ENCODE peak calls at places on chromosomes 5 and 9, in ten cellular contexts. M is GM18507; A is activated T-cell treated with anti-CD3 and anti-CD28 coated beads, Interleukin-2, amount 50 U/mL, for 1 hour; G is OCI-LY7; Q is cerebellar cortex; J is omental fat pad; V is cortex of kidney; Y is ELF-1; Z is T-helper 2 cell treated with Interferon-gamma antibody and Interleukin-4, amounts not matched to agents 5 μg/mL and 100 μg/mL, for 36 hours; T is HS-5. P is an unnamed sample.

GRCh38 chr9:26361010-26361409 is 531.6 kb downstream of the CAAP1 start:
- DNase-seq in M (no peak), A (no peak), G (no peak), Q (no peak), J (no peak), V (no peak), Y (no peak), Z (no peak), T (no peak), P (no peak)

GRCh38 chr5:157574456-157575095 is 999 bp downstream of the ADAM19 start:
- DNase-seq in M (no peak), A (no peak), G (peak; percentile 57), Q (no peak), J (no peak), V (no peak), Y (peak; percentile 60), Z (no peak), T (no peak), P (peak; percentile 63)

GRCh38 chr5:67246108-67246507 is 49.5 kb upstream of the CD180 start:
- DNase-seq in M (no peak), A (no peak), G (peak; percentile 77), Q (peak; percentile 88), J (no peak), V (no peak), Y (no peak), Z (no peak), T (peak; percentile 46), P (no peak)

GRCh38 chr5:181181650-181182565 is 23.1 kb downstream of the TRIM7 start:
- DNase-seq in M (no peak), A (peak; percentile 70), G (peak; percentile 87), Q (peak; percentile 90), J (no peak), V (no peak), Y (peak; percentile 87), Z (peak; percentile 42), T (no peak), P (peak; percentile 74)

GRCh38 chr9:72872718-72873117 is 80.1 kb downstream of the ALDH1A1 start:
- DNase-seq in M (no peak), A (no peak), G (no peak), Q (no peak), J (no peak), V (no peak), Y (no peak), Z (no peak), T (no peak), P (no peak)

GRCh38 chr9:113293285-113293874 is 9.8 kb downstream of the RNF183 start:
- DNase-seq in M (no peak), A (no peak), G (no peak), Q (no peak), J (no peak), V (no peak), Y (no peak), Z (no peak), T (peak; percentile 25), P (no peak)

GRCh38 chr5:172642046-172642409 is 965 bp downstream of the NEURL1B start:
- DNase-seq in M (no peak), A (no peak), G (no peak), Q (no peak), J (no peak), V (no peak), Y (no peak), Z (no peak), T (no peak), P (no peak)

GRCh38 chr5:6633469-6634326 is 458 bp downstream of the SRD5A1 start:
- DNase-seq in M (no peak), A (no peak), G (no peak), Q (peak; percentile 31), J (no peak), V (no peak), Y (peak; percentile 57), Z (no peak), T (no peak), P (no peak)

GRCh38 chr5:39580702-39581498 is 156.1 kb upstream of the DAB2 start:
- DNase-seq in M (no peak), A (no peak), G (no peak), Q (no peak), J (no peak), V (no peak), Y (no peak), Z (no peak), T (peak; percentile 55), P (no peak)

GRCh38 chr5:125461641-125462072 is 715.2 kb upstream of the ZNF608 start:
- DNase-seq in M (no peak), A (no peak), G (no peak), Q (no peak), J (no peak), V (no peak), Y (no peak), Z (no peak), T (no peak), P (no peak)

GRCh38 chr5:172453206-172453985 is 929 bp downstream of the SH3PXD2B start:
- DNase-seq in M (no peak), A (no peak), G (no peak), Q (peak; percentile 80), J (no peak), V (no peak), Y (peak; percentile 90), Z (no peak), T (peak; percentile 24), P (no peak)

GRCh38 chr5:153539983-153540382 is 49.5 kb downstream of the GRIA1 start:
- DNase-seq in M (no peak), A (no peak), G (no peak), Q (no peak), J (no peak), V (no peak), Y (no peak), Z (no peak), T (no peak), P (no peak)

GRCh38 chr9:34994429-34995287 is 5.1 kb downstream of the DNAJB5 start:
- DNase-seq in M (no peak), A (no peak), G (no peak), Q (peak; percentile 87), J (no peak), V (no peak), Y (peak; percentile 78), Z (no peak), T (no peak), P (no peak)

P was measured in Right ventricle myocardium superior.